ENCODE peak calls at places on chromosomes 2 and 18, in seven cellular contexts. P, R, I, J, K, V and U are unnamed samples. For H3K4me1, the result is how much of the 10 kb centered on the place peaks cover.

GRCh38 chr2:31433541-31433940 is 19.0 kb upstream of the XDH start:
- DNase-seq in P (no peak), I (no peak), R (no peak), V (no peak), K (no peak), J (no peak), U (no peak)

GRCh38 chr2:170165129-170165528 is 12.8 kb upstream of the MYO3B start:
- DNase-seq in P (peak), I (no peak), V (no peak), K (peak), J (peak), R (no peak), U (peak)

GRCh38 chr2:170436077-170436943 is 258.4 kb downstream of the MYO3B start:
- DNase-seq in I (no peak), P (no peak), K (no peak), V (peak), J (no peak), R (no peak), U (no peak)

GRCh38 chr2:120632796-120633646 is 102.6 kb upstream of the GLI2 start:
- DNase-seq in K (no peak), P (no peak), V (no peak), J (no peak), R (no peak), I (no peak), U (peak)

GRCh38 chr2:180240774-180241173 is 233.7 kb upstream of the CWC22 start:
- DNase-seq in K (peak), I (no peak), J (no peak), V (peak), R (peak), P (peak), U (no peak)

GRCh38 chr2:39135678-39136259 is 14.9 kb upstream of the SOS1 start:
- DNase-seq in R (no peak), K (no peak), I (no peak), J (no peak), V (no peak), P (no peak), U (no peak)

GRCh38 chr2:219449609-219450008 is 15.0 kb downstream of the SPEG start:
- DNase-seq in P (no peak), R (no peak), J (no peak), I (no peak), K (no peak), V (no peak), U (peak)

GRCh38 chr2:227539465-227539956 is 59.2 kb upstream of the SCYGR2 start:
- DNase-seq in I (no peak), P (no peak), J (no peak), V (no peak), K (no peak), R (no peak), U (no peak)

GRCh38 chr2:74815955-74816354 is 18.0 kb upstream of the HK2 start:
- DNase-seq in R (no peak), V (no peak), I (no peak), K (no peak), J (no peak), P (no peak), U (no peak)

GRCh38 chr2:28591711-28592365 is 96.0 kb downstream of the PLB1 start:
- DNase-seq in V (no peak), K (no peak), P (no peak), R (no peak), J (no peak), I (no peak), U (no peak)

GRCh38 chr2:43356774-43357173 is 130.4 kb upstream of the ZFP36L2 start:
- DNase-seq in V (no peak), R (peak), P (no peak), J (no peak), K (peak), I (no peak), U (no peak)

GRCh38 chr2:27752551-27753237 is 18.8 kb upstream of the MRPL33 start:
- DNase-seq in R (no peak), J (no peak), I (no peak), P (peak), V (peak), K (no peak), U (no peak)

GRCh38 chr2:236343400-236344161 is 79.4 kb upstream of the ASB18 start:
- DNase-seq in P (peak), K (peak), J (peak), R (peak), V (peak), I (peak), U (peak)

GRCh38 chr18:76429262-76430126 is 65.5 kb downstream of the ZNF516 start:
- DNase-seq in V (no peak), K (no peak), P (no peak), R (no peak), I (no peak), J (no peak), U (no peak)

GRCh38 chr18:31931163-31931885 is 11.6 kb downstream of the TRAPPC8 start:
- DNase-seq in R (no peak), P (no peak), K (peak), V (no peak), I (no peak), J (peak), U (peak)

GRCh38 chr2:99804969-99805368 is 315.2 kb upstream of the REV1 start:
- DNase-seq in R (no peak), J (no peak), P (no peak), V (no peak), I (no peak), K (peak), U (no peak)

GRCh38 chr2:240640939-240641338 is 15.7 kb downstream of the GPR35 start:
- DNase-seq in K (no peak), R (peak), P (peak), J (no peak), V (peak), I (no peak), U (peak)

GRCh38 chr2:190466819-190467444 is 58.8 kb downstream of the MFSD6 start:
- DNase-seq in P (peak), I (no peak), K (peak), V (no peak), R (no peak), J (no peak), U (no peak)

GRCh38 chr2:190468814-190469569 is 60.8 kb downstream of the MFSD6 start:
- DNase-seq in P (peak), J (peak), R (peak), K (peak), I (no peak), V (no peak), U (peak)

GRCh38 chr2:190469770-190470169 is 61.6 kb downstream of the MFSD6 start:
- DNase-seq in R (peak), J (peak), P (peak), I (no peak), K (peak), V (no peak), U (no peak)

GRCh38 chr2:190467575-190468083 is 59.5 kb downstream of the MFSD6 start:
- DNase-seq in V (no peak), J (peak), I (no peak), P (no peak), R (peak), K (peak), U (no peak)

GRCh38 chr2:190470256-190470826 is 62.2 kb downstream of the MFSD6 start:
- DNase-seq in R (no peak), P (no peak), V (no peak), K (no peak), I (no peak), J (no peak), U (no peak)
- H3K4me1 ChIP-seq in R (under half), P (under half), V (under half), K (under half), I (under half), J (under half), U (under half)

GRCh38 chr18:1811282-1811681 is 760.0 kb downstream of the METTL4 start:
- DNase-seq in J (no peak), I (no peak), V (no peak), R (no peak), K (no peak), P (no peak), U (no peak)

GRCh38 chr18:1805526-1805925 is 765.8 kb downstream of the METTL4 start:
- DNase-seq in R (no peak), K (no peak), J (no peak), V (no peak), I (no peak), P (no peak), U (no peak)

DNA sequence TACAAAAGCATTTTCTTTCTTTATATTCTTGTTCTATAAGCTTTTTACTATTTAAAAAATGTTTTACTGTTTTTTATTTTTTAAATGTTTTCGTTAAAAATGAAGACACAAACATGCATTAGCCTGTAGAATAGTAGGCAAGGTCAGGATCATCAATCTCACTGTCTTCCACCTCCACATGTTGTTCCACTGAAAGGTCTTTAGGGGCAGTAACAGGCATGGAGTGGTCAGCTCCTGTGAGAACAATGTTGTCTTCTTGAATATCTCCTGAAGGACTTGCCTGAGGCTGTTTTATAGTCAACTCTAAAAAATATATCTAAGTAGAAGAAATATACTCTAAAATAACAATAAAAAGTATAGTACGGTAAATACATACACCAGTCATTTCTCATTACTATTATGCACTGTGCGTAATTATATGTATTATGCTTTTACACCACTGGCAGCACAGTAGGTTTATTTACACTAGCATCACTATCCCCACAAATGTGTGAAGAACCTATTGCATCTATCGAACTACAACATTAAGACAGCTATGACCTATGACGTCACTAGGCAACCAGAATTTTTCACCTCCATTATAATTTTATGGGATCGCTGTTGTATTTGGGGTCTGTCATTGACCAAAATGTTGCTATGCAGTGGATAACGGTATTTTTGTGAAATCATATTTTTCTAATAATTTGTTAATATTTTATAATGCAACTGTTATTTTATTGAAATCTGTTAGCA is 764.3 kb downstream of the METTL4 start:
- DNase-seq in R (no peak), K (no peak), P (no peak), V (peak), I (no peak), J (no peak), U (no peak)
- TF ChIP-seq CTCF in R (no peak), K (no peak), P (no peak), V (peak), I (no peak), J (no peak), U (no peak)

DNA sequence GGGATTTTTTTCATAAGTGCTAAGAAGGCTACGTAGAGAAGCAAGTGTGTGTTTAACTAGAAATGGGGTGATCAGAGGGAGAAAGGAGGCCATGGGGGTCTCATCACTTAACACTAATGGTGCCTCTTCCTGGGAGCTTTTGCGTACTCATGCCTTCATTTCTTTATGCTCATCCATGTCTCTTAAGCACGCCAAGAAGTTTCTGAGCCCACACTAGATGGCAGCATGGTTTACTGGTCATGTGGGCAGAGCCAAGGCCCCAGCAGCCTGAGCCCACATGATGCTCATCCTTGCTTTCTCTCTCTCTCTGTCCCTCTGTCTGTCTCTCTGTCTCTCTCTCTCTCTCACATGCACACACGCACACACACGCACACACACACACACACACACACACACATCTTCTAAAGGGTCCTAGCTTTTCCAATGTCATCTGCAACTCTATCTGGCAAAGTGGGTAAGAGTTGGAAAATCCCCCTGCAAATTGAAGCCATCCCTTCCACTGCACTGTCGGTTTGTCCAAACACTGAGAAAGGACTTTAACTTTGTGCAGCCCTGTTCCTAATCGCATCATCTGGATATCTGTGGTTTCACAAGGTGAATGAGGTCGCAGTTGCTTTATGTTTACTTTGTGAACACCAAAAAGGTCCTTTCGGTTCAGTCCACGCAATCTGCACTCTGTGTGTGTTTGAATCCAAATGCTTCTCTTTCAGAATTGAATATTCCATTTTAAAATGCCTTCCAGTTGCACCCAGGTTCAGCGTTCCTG is 137.2 kb upstream of the CCDC68 start:
- DNase-seq in J (peak), P (peak), V (peak), I (peak), K (peak), R (peak), U (peak)
- H2AFZ ChIP-seq in J (peak), P (no peak), V (peak), I (peak), K (peak), R (peak), U (peak)

DNA sequence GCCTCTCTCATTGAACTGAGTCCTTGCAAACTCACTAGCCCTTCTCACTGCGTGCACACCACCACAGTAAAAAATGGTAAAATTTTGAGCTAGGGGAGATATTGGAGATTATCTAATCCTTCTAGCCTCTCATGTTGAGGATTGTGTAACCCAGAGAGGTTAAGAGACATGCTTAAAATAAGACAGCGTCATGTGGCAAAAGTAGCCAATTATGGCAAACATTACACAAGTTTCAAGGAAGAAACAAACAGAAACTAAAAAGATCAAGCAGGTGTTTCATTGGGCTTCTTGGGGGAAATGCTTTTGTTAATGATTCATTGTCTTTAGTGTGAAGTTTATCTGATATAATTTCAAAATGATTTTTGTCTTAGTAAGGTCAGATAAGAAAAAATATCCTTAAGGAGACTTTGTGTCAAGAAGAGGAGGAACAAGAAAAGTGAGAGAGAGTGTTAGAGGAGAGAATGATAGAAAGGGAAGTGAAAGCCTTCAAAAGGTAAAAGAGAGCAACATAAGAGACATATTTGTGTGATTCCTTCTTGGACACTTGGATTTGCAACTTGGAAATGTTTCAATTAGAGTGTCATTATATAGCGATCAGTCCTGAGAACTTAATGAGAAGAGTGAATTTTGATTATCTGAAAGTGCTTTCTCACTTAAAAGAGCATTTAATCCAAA is 893.8 kb upstream of the FAM98A start:
- DNase-seq in I (peak), P (no peak), R (no peak), V (no peak), J (no peak), K (no peak), U (no peak)
- H3K4me1 ChIP-seq in I (under half), P (under half), R (under half), V (under half), J (under half), K (under half), U (under half)

DNA sequence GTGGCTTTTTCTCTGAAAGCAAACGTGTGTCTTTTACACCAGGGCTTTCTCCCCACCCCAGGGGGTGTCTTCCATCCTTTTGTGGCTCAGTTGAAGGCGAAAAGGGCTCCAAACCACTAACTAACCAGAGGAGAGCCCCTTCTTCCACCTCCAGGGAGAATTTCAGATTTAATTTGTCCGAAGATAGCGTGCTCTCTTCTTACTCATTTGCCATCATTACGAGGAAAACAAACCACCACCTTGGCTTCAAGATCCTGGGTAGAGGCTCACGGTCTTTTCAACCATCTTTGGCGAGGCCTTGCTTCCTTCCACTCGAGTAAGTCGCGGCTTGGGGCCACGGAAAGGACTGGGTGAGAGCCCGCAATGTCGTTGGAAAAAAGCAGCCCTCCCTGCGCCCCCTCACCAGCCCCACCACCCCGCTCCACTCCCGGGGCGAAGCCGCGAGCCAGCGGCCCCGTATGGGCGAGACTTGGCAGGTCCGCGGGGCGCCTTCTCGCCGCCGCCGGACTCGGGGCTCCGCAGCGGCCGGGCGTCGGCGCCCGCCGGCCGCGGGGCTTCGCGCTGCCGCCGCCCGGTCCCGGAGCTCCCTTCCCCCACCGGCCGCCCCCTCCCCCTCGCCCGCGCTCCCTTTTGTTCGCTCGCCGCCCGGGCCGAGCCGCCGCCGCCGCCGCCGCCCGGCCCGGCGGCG is 1.7 kb upstream of the ZNF532 start:
- DNase-seq in V (peak), K (peak), I (peak), P (peak), J (peak), R (peak), U (peak)
- TF ChIP-seq CTCF in V (no peak), K (no peak), I (no peak), P (no peak), J (no peak), R (no peak), U (no peak)

DNA sequence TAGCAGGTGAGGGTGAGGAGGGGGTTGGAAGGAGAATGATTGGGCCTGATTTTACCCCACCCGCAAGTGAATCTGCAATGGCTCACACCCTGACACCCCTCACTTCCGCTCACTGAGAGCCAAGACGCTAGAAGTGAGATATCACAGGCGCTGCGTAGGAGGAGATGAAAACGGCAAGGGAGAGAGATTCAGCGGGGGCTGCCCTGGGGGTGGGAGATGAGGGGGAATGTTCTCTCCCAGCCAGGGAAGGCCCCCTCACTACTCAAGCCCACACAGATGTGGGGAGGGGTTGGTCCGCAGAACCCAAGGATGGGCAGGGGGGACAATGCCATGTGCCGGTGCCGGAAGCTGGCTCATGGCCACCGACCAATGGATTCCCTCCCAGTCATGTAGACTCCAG is 32.9 kb downstream of the LOXHD1 start:
- DNase-seq in R (no peak), I (no peak), V (no peak), P (no peak), J (no peak), K (no peak), U (no peak)
- H2AFZ ChIP-seq in R (no peak), I (no peak), V (peak), P (peak), J (no peak), K (no peak), U (no peak)

DNA sequence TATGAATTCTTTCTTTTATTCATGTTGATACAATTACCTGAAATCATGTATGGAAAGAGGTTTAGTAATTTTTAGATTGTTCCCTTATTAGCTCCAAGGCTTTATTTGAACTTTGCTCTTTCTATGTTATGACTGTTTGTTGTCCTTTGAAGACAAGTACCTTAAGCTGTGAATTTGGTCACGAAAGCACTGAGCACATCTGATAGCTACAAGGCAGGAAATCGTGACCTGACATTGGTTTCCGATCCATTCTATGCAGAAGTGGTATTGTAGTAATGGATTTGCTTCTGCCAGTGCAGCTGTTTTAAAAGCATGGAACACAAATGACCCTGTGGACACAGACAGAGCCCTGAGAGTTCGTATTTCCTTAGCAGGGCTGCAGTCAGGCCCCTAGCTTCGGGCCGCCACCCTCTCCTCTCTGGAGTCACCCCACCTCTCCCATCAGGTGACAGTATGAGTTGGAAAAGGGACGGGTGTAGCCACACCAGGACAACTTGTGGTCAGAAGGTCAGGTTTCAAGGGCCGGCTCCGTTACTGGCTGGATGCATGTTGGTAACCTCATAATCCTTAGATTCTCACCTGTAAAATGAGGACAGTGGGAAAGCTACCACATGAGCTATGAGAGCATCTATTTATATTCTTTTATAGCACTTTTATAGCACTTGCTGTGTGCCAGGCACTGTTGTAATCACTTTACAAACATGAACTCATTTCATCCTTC is 70.1 kb downstream of the SPATS2L start:
- DNase-seq in V (no peak), R (no peak), K (no peak), J (peak), I (peak), P (no peak), U (no peak)
- H3K4me1 ChIP-seq in V (half or more), R (under half), K (under half), J (half or more), I (half or more), P (under half), U (half or more)